ENCODE peak calls at places on chromosomes 6 and 20, in five cellular contexts. W is HepG2, L is HCT116, S is K562, F is GM23338. I is an unnamed sample.

GRCh38 chr6:132587462-132587861 is 2.1 kb downstream of the TAAR5 start:
- DNase-seq in W (no peak), L (no peak), S (no peak), F (no peak), I (no peak)

GRCh38 chr6:158589371-158589770 is 29.5 kb downstream of the TMEM181 start:
- DNase-seq in W (no peak), L (no peak), S (no peak), F (no peak), I (no peak)

GRCh38 chr20:51647674-51648570 is 105.4 kb upstream of the NFATC2 start:
- DNase-seq in W (peak; percentile 39), L (no peak), S (no peak), F (no peak), I (no peak)

GRCh38 chr20:50217207-50217949 is 26.7 kb downstream of the CEBPB start:
- DNase-seq in W (no peak), L (no peak), S (no peak), F (no peak), I (no peak)

GRCh38 chr6:116406678-116407345 is 36.1 kb downstream of the DSE start:
- DNase-seq in W (no peak), L (no peak), S (peak; percentile 18), F (no peak), I (no peak)

GRCh38 chr6:54053893-54054391 is 57.3 kb upstream of the MLIP start:
- DNase-seq in W (no peak), L (peak; percentile 48), S (no peak), F (peak; percentile 17), I (no peak)

GRCh38 chr6:82013561-82014275 is 233.8 kb downstream of the IBTK start:
- DNase-seq in W (peak; percentile 34), L (no peak), S (no peak), F (no peak), I (no peak)

GRCh38 chr20:24870876-24871275 is 78.2 kb upstream of the CST7 start:
- DNase-seq in W (no peak), L (no peak), S (no peak), F (no peak), I (no peak)

GRCh38 chr6:30007132-30007764 is 53.8 kb upstream of the POLR1H start:
- DNase-seq in W (no peak), L (no peak), S (no peak), F (peak; percentile 89), I (no peak)

GRCh38 chr6:105808571-105808970 is 277.6 kb upstream of the PRDM1 start:
- DNase-seq in W (no peak), L (no peak), S (peak; percentile 58), F (no peak), I (no peak)

GRCh38 chr6:75268121-75268987 is 16.2 kb downstream of the TMEM30A start:
- DNase-seq in W (no peak), L (no peak), S (no peak), F (peak; percentile 94), I (no peak)

GRCh38 chr6:169241688-169242350 is 11.8 kb downstream of the THBS2 start:
- DNase-seq in W (no peak), L (no peak), S (no peak), F (no peak), I (no peak)

GRCh38 chr6:37092851-37093727 is 76.9 kb upstream of the PIM1 start:
- DNase-seq in W (no peak), L (no peak), S (no peak), F (no peak), I (no peak)

GRCh38 chr6:37171141-37171969 is 1.4 kb downstream of the PIM1 start:
- DNase-seq in W (no peak), L (no peak), S (peak; percentile 73), F (peak; percentile 36), I (no peak)

GRCh38 chr6:18265099-18265372 is 706 bp upstream of the DEK start:
- DNase-seq in W (no peak), L (no peak), S (no peak), F (no peak), I (no peak)

GRCh38 chr6:18261877-18262276 is 2.5 kb downstream of the DEK start:
- DNase-seq in W (no peak), L (no peak), S (no peak), F (no peak), I (no peak)

GRCh38 chr6:18264338-18265098 is at the start of gene DEK:
- DNase-seq in W (peak; percentile 84), L (peak; percentile 58), S (peak; percentile 95), F (peak; percentile 94), I (no peak)

GRCh38 chr6:18263561-18264337 is 581 bp downstream of the DEK start:
- DNase-seq in W (no peak), L (no peak), S (peak; percentile 29), F (peak; percentile 64), I (no peak)

GRCh38 chr6:18262812-18263560 is 1.3 kb downstream of the DEK start:
- DNase-seq in W (peak; percentile 31), L (no peak), S (peak; percentile 56), F (no peak), I (no peak)
- TF ChIP-seq POLR2AphosphoS5 in W (no peak), L (peak; percentile 10), S (no peak), F (peak; percentile 33), I (no peak)

DNA sequence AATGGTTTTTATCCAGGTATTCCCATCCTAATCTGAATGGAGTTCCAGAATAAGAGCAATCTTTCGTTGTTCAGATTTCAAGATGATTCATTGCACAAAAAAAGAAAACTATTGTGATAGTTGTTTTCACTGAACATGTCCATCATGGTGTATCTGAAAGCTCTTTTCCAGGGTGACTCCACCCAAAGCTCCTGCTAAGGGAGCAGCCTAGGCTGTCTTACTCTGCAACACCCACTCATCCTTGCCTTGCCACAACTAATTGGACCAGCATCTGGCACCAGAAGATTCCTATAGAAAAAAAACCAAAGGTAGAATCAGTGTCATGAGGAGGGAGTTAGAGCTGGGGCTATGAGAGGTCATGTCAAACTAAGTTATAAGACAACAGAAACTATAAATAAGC is 7.9 kb upstream of the SYNCRIP start:
- DNase-seq in W (no peak), L (no peak), S (no peak), F (no peak), I (no peak)
- TF ChIP-seq EZH2 in W (no peak), L (no peak), S (no peak), F (no peak), I (no peak)

DNA sequence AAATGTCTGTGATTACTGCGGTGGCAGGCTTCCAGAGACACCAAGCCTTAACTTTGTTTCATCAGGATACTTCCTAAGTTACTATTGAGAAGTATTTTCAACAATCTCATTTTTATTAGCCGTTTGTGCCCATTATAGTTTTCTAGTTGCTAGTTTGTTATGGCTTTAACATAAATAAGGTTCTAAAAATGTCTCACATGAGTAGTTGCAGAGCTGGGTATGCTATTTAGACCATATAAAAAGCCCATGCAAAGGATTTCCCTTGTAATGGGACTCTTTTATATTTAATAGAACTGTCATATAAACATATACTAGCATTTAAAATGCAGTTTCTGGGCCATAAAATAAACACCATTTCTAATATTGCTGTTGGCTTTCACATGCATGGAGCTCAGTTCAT is 205.3 kb upstream of the TCF21 start:
- DNase-seq in W (no peak), L (no peak), S (no peak), F (no peak), I (no peak)
- TF ChIP-seq POLR2AphosphoS5 in W (no peak), L (no peak), S (no peak), F (no peak), I (no peak)

DNA sequence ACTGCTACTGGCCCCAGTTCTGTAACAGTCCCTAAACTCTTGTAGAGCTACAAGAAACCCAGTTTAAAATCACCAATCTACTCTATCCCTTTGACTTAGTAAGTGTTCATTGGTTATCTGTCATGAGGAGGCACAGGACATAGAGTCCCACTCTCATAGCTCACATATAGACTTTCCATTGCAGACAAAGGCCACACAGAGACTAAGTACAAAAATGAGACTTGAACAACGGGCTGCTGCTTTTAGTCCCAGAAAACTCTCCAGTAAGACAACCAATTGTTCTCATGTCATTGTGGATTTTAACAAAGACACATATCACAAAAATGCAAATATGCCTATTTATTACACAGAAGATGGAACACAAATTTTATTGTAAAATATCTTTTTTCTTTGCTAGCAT is 197.4 kb downstream of the PTPRK start:
- DNase-seq in W (no peak), L (no peak), S (no peak), F (no peak), I (no peak)
- TF ChIP-seq EZH2 in W (no peak), L (no peak), S (no peak), F (no peak), I (no peak)

DNA sequence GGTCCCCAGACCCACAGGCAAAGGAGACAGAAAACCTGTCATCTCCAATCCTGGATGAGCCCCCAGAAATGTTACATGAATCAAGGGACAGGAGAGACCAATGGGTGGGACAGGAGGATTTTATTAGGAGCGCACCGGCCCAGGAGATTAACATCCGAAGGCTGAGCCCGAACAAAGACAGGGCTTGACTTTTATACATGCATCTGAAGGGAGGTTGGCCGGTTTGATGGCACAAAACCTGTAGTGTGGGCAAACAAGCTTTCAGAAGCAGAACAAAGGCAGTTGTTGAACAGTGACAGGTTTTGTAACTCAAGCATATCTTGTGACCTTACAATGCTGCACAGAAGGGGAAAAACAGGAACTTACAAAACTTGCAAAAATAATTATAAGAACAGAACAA is 83.9 kb upstream of the GPR6 start:
- DNase-seq in W (no peak), L (no peak), S (no peak), F (no peak), I (no peak)
- TF ChIP-seq POLR2AphosphoS5 in W (no peak), L (no peak), S (no peak), F (no peak), I (no peak)

DNA sequence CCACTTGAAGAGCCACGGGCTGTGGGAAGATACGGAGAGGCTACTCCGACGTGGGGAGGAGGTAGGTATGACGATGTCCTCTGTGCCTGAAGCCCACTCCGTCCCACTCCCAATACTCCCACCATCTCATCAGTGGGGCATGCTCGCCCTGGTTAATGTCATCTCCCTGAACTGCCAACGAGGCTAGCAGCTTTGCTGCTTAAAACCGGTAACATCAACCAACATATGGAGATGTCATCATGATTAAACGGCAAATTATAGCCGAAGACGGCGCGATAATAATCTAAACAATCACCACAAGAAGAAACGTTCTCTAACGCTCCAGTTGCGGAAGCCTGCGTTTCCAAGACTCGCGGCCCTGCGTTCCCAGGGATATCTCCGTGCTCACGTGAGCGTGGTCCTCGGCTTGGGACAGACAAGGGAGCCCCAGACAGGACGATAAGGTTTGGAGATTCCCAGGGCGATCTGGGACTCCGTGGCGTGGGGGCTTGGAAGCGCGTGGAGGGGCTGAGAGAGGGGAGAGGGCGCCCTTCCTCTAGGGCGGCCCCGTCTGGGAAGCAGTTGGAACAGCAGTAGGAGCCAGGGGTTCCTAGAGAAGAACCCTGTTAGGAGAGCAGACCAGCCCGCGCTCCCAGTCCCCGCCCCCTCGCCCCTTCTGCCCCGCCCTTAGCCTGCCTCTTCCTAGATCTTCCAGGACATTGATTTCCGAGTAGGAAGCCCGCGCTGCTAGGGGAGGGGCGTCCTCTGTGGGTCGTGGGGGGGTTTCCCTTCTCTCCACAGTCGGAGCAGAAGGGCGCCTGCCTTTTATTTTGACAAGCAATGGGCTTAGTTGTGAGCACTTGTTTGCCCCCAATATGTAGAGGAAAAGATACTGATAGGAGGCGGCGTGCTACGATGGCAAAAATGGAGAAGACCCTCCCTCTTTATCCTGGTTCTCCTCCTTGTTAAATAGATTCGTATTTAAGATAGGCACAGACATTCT is 10.7 kb downstream of the NRN1 start:
- DNase-seq in W (peak; percentile 39), L (no peak), S (peak; percentile 24), F (peak; percentile 92), I (peak; percentile 42)
- TF ChIP-seq EZH2 in W (peak; percentile 65), L (no peak), S (no peak), F (peak; percentile 68), I (no peak)